ENCODE peak calls at places on chromosomes 7 and 10, in four cellular contexts. I is left cardiac atrium; O is activated CD8-positive, alpha-beta memory T cell treated with anti-CD3 and anti-CD28 coated beads, Interleukin-2, amount 50 U/mL, for 4 hours; Z is upper lobe of right lung. G is an unnamed sample.

GRCh38 chr10:101330236-101331225 is 23.4 kb upstream of the BTRC start:
- DNase-seq in I (no peak), O (no peak), Z (no peak), G (no peak)

GRCh38 chr10:116385994-116386809 is 41.4 kb upstream of the PNLIPRP3 start:
- DNase-seq in O (no peak), I (no peak), Z (no peak), G (no peak)

GRCh38 chr10:77328272-77328816 is 309.3 kb downstream of the KCNMA1 start:
- DNase-seq in O (no peak), I (peak), Z (no peak), G (no peak)

GRCh38 chr7:71752171-71752935 is 620.4 kb downstream of the GALNT17 start:
- DNase-seq in I (peak), O (no peak), Z (peak), G (no peak)

GRCh38 chr7:90579181-90579688 is 16.9 kb upstream of the CDK14 start:
- DNase-seq in I (no peak), Z (no peak), O (no peak), G (no peak)

GRCh38 chr7:29977926-29978652 is 11.5 kb downstream of the SCRN1 start:
- DNase-seq in Z (no peak), O (no peak), I (no peak), G (no peak)

GRCh38 chr10:31961675-31962074 is 33.0 kb upstream of the ARHGAP12 start:
- DNase-seq in O (no peak), I (no peak), Z (no peak), G (no peak)

GRCh38 chr7:74199551-74200355 is 10.1 kb upstream of the LAT2 start:
- DNase-seq in I (peak), O (no peak), Z (peak), G (no peak)

GRCh38 chr7:2519119-2519930 is at the start of gene LFNG:
- DNase-seq in Z (peak), I (peak), O (peak), G (peak)

GRCh38 chr10:113073549-113074189 is 123.6 kb downstream of the TCF7L2 start:
- DNase-seq in O (no peak), Z (no peak), I (peak), G (peak)

GRCh38 chr10:14456218-14456869 is 125.6 kb upstream of the FRMD4A start:
- DNase-seq in Z (no peak), I (no peak), O (no peak), G (no peak)

GRCh38 chr10:60208676-60209269 is 180.9 kb downstream of the ANK3 start:
- DNase-seq in Z (no peak), I (no peak), O (no peak), G (no peak)

GRCh38 chr7:3412871-3413270 is 111.8 kb downstream of the SDK1 start:
- DNase-seq in I (no peak), O (no peak), Z (no peak), G (no peak)

GRCh38 chr7:64872351-64872750 is 30.7 kb upstream of the ZNF273 start:
- DNase-seq in Z (peak), I (no peak), O (no peak), G (no peak)

GRCh38 chr7:80097756-80098155 is 36.9 kb upstream of the GNAI1 start:
- DNase-seq in Z (no peak), I (no peak), O (no peak), G (no peak)

GRCh38 chr10:62992145-62992721 is 140.9 kb upstream of the NRBF2 start:
- DNase-seq in Z (no peak), O (no peak), I (no peak), G (no peak)

GRCh38 chr10:10891437-10891836 is 126.2 kb upstream of the CELF2 start:
- DNase-seq in I (no peak), O (no peak), Z (no peak), G (no peak)

G was measured in Peyer's patch.